ENCODE peak calls at places on chromosomes 16 and 17, in four cellular contexts. U is progenitor cell of endocrine pancreas; B is activated CD8-positive, alpha-beta T cell treated with anti-CD3 and anti-CD28 coated beads for 36 hours; V is mammary epithelial cell. C is an unnamed sample.

GRCh38 chr17:80426671-80427326 is 11.8 kb downstream of the ENDOV start:
- DNase-seq in U (peak), V (peak), B (peak), C (peak)

GRCh38 chr16:46763147-46763546 is 15.0 kb upstream of the MYLK3 start:
- DNase-seq in V (peak), U (no peak), B (no peak), C (no peak)

GRCh38 chr17:37190493-37190892 is 185.3 kb upstream of the C17orf78 start:
- DNase-seq in B (no peak), U (no peak), V (no peak), C (no peak)

GRCh38 chr16:66470556-66470955 is 43.5 kb downstream of the BEAN1 start:
- DNase-seq in B (no peak), V (no peak), U (no peak), C (no peak)

GRCh38 chr16:75483222-75483621 is 12.0 kb downstream of the CHST6 start:
- DNase-seq in V (peak), U (no peak), B (no peak), C (peak)

GRCh38 chr17:63571632-63572310 is 21.5 kb downstream of the DCAF7 start:
- DNase-seq in U (no peak), B (no peak), V (peak), C (no peak)

GRCh38 chr17:75231741-75232464 is 26.4 kb downstream of the NUP85 start:
- DNase-seq in B (no peak), U (no peak), V (no peak), C (no peak)

GRCh38 chr16:66457888-66458287 is 30.8 kb downstream of the BEAN1 start:
- DNase-seq in U (no peak), B (no peak), V (peak), C (no peak)

GRCh38 chr17:33389506-33390141 is 96.5 kb upstream of the ASIC2 start:
- DNase-seq in U (no peak), B (no peak), V (no peak), C (no peak)

GRCh38 chr17:72121164-72122001 is 563 bp downstream of the SOX9 start:
- DNase-seq in U (peak), V (peak), B (no peak), C (peak)

GRCh38 chr17:81034779-81035388 is at the start of gene BAIAP2:
- DNase-seq in B (peak), V (peak), U (peak), C (peak)

GRCh38 chr16:10971560-10971961 is 27.2 kb downstream of the CLEC16A start:
- DNase-seq in B (peak), V (peak), U (peak), C (peak)

GRCh38 chr17:68821860-68822693 is 133.1 kb downstream of the ABCA8 start:
- DNase-seq in B (no peak), V (peak), U (no peak), C (peak)

GRCh38 chr17:5557485-5557884 is 26.8 kb downstream of the NLRP1 start:
- DNase-seq in V (peak), B (no peak), U (no peak), C (no peak)

GRCh38 chr16:11254913-11255736 is 879 bp downstream of the SOCS1 start:
- DNase-seq in V (peak), B (peak), U (peak), C (peak)

GRCh38 chr17:35073991-35074627 is 10.6 kb upstream of the RFFL start:
- DNase-seq in U (no peak), B (no peak), V (peak), C (no peak)

GRCh38 chr17:15157051-15157450 is 108.1 kb downstream of the PMP22 start:
- DNase-seq in B (no peak), U (no peak), V (no peak), C (no peak)

GRCh38 chr17:18963126-18964017 is 11.4 kb downstream of the SLC5A10 start:
- DNase-seq in V (no peak), B (peak), U (no peak), C (no peak)

DNA sequence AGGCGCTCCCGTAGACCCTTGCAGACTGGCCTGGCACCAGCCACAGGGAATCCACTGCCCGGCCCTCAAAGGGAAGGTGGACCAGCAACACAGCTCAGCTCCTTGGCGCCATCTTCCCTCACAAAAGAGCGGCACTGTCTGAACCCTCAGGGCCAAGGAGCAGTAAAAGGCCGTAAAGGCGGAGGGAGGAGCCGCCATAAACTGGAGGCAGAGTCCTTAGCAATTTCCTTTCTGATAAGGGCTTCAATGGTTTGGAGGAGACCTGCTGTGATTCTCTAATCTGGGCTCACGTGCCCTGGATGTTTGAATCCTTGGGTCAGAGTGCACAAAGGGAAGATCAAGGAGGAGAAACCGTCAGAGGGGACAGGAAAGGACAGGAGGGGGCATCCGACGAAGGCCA is 15.5 kb upstream of the AXIN2 start:
- DNase-seq in V (no peak), U (no peak), B (no peak), C (no peak)
- TF ChIP-seq CTCF in V (no peak), U (no peak), B (no peak), C (no peak)

DNA sequence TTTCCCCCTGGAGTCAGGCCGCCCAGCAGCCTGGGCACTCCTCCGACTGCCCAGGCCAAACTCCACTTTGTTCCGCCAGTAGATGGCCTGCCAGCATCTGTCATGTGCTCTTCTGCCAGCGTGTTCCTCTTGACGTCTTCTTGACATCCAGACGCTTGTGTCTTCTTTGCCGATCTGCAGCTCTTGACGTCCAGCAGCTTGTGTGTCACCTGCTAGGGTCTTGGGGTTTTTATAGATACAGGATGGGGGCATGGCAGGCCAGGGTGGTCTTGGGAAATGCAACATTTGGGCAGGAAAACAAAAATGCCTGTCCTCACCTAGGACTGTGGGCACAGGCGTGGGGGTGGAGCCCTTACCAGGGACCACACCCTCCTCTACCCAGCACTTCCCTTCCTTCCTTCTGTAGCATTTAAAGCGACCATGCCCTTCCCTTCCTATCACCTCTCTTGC is 88.7 kb downstream of the BMERB1 start:
- DNase-seq in V (no peak), B (no peak), U (no peak), C (no peak)
- TF ChIP-seq CTCF in V (no peak), B (no peak), U (no peak), C (no peak)

DNA sequence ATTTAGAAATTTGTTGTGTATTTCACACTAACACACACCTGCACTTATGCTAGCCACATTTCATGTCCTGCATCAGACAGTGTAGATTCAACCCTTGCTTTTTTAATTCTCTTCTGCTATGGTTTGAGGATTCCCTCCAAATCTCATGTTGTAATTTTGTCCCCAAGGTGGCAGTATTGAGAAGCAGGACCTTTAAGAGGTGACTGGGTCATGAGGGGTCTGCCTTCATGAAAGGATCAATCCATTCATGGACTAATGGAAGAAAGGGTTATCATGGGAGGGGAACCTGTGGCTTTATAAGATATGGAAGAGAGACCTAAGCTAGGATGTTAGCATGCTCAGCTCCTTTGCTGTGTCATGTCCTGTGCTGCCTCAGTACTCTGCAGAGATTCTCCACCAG is 1032.2 kb downstream of the CDH11 start:
- DNase-seq in B (no peak), U (no peak), V (peak), C (no peak)
- TF ChIP-seq CTCF in B (no peak), U (peak), V (peak), C (no peak)

DNA sequence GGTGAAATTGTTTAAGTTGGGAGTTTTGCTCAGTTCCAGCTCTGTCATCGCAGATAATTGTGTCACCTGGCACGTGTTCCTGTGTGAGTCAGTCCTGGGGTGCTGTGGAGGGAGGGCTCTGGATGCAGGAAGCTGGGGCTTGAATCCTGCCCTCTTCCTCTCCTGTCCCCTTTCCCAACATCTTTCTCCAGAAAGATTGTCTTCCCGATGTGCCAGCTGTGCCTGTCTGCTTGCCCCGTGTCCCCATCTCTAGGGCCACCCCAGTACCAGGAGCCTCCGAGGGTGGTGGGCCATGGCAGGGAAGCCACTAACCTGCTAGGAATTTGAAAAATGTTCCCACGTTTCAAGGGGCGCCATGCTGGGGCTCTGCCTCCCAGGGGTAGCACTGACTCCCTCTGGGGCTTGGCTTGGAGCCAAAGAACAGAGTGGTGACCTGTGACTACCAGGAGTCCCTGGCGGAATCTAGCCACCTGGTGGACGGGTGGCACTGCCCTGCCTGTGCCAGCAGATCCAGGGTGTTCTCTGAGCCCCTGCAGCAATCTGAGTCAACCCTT is 198.1 kb downstream of the ENGASE start:
- DNase-seq in U (no peak), V (peak), B (no peak), C (peak)
- TF ChIP-seq CTCF in U (no peak), V (no peak), B (no peak), C (no peak)

DNA sequence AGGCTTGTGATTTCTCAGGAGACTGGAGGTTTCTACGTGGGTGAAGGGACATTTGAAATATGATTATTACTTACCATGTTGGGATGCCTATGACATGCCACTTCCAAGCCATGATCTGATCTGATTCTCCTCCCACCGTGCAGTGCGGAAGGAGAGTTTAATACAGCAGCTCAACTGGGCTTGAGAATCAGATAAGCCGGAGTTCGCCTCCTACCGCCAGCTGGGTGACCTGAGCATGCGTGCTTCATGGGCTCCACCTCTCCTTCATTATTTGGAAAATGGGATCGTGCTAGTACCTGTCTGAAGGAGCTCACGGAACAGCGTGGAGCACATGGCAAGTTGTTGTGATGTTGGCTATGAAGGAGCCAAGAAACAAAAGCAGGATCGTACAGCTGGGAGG is 12.4 kb upstream of the TIMP2 start:
- DNase-seq in B (no peak), U (no peak), V (no peak), C (no peak)
- TF ChIP-seq CTCF in B (no peak), U (no peak), V (no peak), C (no peak)

GRCh38 chr17:48500435-48501426 is 30.1 kb downstream of the HOXB1 start:
- DNase-seq in B (no peak), U (no peak), V (no peak), C (no peak)
- TF ChIP-seq CTCF in B (no peak), U (no peak), V (no peak), C (no peak)

GRCh38 chr16:85401917-85402766 is 211.0 kb upstream of the GSE1 start:
- DNase-seq in U (no peak), B (no peak), V (no peak), C (no peak)
- TF ChIP-seq CTCF in U (no peak), B (no peak), V (no peak), C (no peak)

GRCh38 chr17:44400226-44400847 is 10.9 kb upstream of the ITGA2B start:
- DNase-seq in B (no peak), V (no peak), U (no peak), C (peak)
- TF ChIP-seq CTCF in B (peak), V (peak), U (peak), C (no peak)

DNA sequence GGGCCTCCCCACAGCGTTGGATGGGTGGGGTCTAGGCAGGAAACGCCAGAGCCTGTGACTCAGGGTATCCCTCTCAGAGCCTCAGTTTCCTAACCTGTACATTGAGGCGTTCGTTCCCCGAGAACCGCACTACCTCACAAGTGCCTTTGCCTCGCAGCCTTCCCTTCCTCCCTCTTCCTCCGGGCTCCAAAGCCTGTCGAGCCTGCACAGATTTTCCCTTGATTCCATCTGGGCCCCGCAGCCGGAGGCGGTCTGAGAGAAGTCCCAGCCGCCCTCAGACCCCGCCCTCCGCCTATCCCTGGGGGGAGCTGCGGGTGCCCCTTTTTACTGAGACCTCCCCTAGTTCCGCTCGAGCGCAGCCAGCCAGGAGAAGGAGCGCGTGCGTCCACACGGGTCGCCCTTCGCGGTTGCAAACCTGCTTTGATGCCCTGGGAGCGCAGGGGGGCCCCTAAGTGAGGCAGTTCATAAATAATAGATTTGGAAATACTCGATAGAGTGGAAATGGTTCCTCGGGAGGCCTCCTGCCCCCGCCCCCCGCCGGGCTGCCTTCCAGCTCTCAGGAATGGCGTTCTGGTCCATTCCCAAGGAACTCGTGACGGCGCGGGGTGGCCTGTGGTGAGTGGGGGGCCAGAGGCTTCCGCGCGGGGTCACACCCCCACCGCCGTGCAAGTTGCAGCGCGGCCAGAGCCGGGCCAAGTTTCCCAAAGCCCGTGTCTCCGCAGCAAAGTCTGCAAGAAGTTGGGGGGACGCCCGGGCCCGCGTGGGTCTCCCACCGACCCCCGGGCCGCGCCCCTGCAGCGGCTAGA is 672 bp downstream of the C16orf74 start:
- DNase-seq in B (peak), V (peak), U (no peak), C (no peak)
- TF ChIP-seq CTCF in B (no peak), V (no peak), U (no peak), C (no peak)

GRCh38 chr17:57629470-57629869 is 115.6 kb downstream of the CCDC182 start:
- DNase-seq in V (no peak), B (no peak), U (no peak), C (no peak)

GRCh38 chr17:57628421-57628820 is 116.7 kb downstream of the CCDC182 start:
- DNase-seq in U (no peak), B (no peak), V (no peak), C (no peak)

GRCh38 chr17:57632294-57632693 is 112.8 kb downstream of the CCDC182 start:
- DNase-seq in B (no peak), V (no peak), U (no peak), C (no peak)

GRCh38 chr17:57629886-57630285 is 115.2 kb downstream of the CCDC182 start:
- DNase-seq in V (no peak), U (no peak), B (no peak), C (no peak)

DNA sequence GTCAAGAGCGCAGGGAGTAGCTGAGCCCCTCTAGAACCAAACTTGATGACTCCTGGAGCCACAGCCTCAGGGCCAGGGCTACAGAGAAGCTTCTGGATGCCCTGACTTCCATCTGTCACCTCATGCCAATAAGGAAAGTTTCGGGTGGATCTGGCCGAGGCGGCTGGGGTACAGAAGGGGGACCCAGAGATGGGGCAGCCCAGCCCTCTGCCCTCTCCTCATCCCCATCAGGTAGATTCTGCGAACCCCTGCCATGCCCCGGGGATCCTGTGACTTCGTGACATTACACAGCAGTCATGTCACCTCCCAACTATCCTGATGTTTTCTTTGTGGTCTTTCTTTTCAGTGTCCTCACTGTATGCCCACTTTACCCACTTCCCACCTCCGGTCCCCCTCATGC is 114.4 kb downstream of the CCDC182 start:
- DNase-seq in U (no peak), V (no peak), B (no peak), C (no peak)
- TF ChIP-seq CTCF in U (no peak), V (no peak), B (no peak), C (no peak)

C was measured in Calu3.